ENCODE peak calls at places on chromosomes 16 and 17, in four cellular contexts. G is Panc1, R is NCI-H1105, B is uterus. K is an unnamed sample.

GRCh38 chr16:65196696-65197095 is 74.8 kb upstream of the CDH11 start:
- DNase-seq in G (no peak), R (no peak), B (no peak), K (no peak)

GRCh38 chr17:69485901-69486643 is 71.6 kb downstream of the MAP2K6 start:
- DNase-seq in G (no peak), R (no peak), B (no peak), K (no peak)

GRCh38 chr17:83106036-83106577 is 26.7 kb downstream of the METRNL start:
- DNase-seq in G (no peak), R (no peak), B (no peak), K (no peak)

GRCh38 chr17:50036455-50037320 is 19.2 kb upstream of the ITGA3 start:
- DNase-seq in G (no peak), R (no peak), B (no peak), K (no peak)

GRCh38 chr17:8117980-8118768 is at the start of gene ALOXE3:
- DNase-seq in G (no peak), R (no peak), B (peak), K (no peak)

GRCh38 chr17:63930951-63931575 is 1.1 kb downstream of the CD79B start:
- DNase-seq in G (no peak), R (no peak), B (peak), K (peak)

GRCh38 chr16:3020247-3020603 is at the start of gene TNFRSF12A:
- DNase-seq in G (no peak), R (no peak), B (peak), K (peak)

GRCh38 chr17:49775546-49776260 is 11.8 kb upstream of the FAM117A start:
- DNase-seq in G (no peak), R (no peak), B (no peak), K (no peak)

GRCh38 chr17:48804936-48805411 is 12.1 kb downstream of the TTLL6 start:
- DNase-seq in G (no peak), R (peak), B (peak), K (peak)

GRCh38 chr17:27352481-27353460 is 58.9 kb downstream of the WSB1 start:
- DNase-seq in G (no peak), R (no peak), B (no peak), K (no peak)

GRCh38 chr17:79774561-79774975 is 3.4 kb upstream of the CBX2 start:
- DNase-seq in G (no peak), R (no peak), B (no peak), K (no peak)

GRCh38 chr17:75514299-75515228 is 773 bp downstream of the CASKIN2 start:
- DNase-seq in G (no peak), R (no peak), B (peak), K (peak)

GRCh38 chr17:59190806-59191205 is 19.0 kb upstream of the SMG8 start:
- DNase-seq in G (no peak), R (no peak), B (no peak), K (no peak)

GRCh38 chr17:78529871-78530670 is 47.1 kb downstream of the DNAH17 start:
- DNase-seq in G (no peak), R (peak), B (no peak), K (no peak)

GRCh38 chr16:84810518-84811273 is 9.1 kb upstream of the CRISPLD2 start:
- DNase-seq in G (no peak), R (no peak), B (peak), K (no peak)

GRCh38 chr17:40499551-40500189 is 1.8 kb downstream of the TNS4 start:
- DNase-seq in G (no peak), R (peak), B (peak), K (peak)

GRCh38 chr16:49890876-49891275 is 35.0 kb upstream of the ZNF423 start:
- DNase-seq in G (no peak), R (no peak), B (no peak), K (peak)

GRCh38 chr17:57091186-57091618 is 6.2 kb downstream of the AKAP1 start:
- DNase-seq in G (no peak), R (no peak), B (no peak), K (peak)

GRCh38 chr16:67248401-67249177 is at the start of gene SLC9A5:
- DNase-seq in G (no peak), R (no peak), B (peak), K (peak)

GRCh38 chr17:33786478-33786877 is 468.6 kb upstream of the CCL2 start:
- DNase-seq in G (no peak), R (no peak), B (no peak), K (no peak)

K was measured in right lobe of liver.